ENCODE peak calls at places on chromosomes 5 and 9, in five cellular contexts. B is neuronal stem cell, X is NCI-H1092 treated with DMSO at 0.1 percent for 48 hours, H is adrenal gland, Q is EL. I is an unnamed sample.

GRCh38 chr9:126160067-126160853 is 166.4 kb upstream of the MVB12B start:
- DNase-seq in B (no peak), X (no peak), H (no peak), Q (no peak), I (no peak)

GRCh38 chr5:76765249-76765648 is 49.3 kb downstream of the F2R start:
- DNase-seq in B (no peak), X (no peak), H (no peak), Q (peak), I (no peak)

GRCh38 chr5:7886849-7887460 is 18.0 kb downstream of the MTRR start:
- DNase-seq in B (peak), X (peak), H (no peak), Q (peak), I (peak)

GRCh38 chr5:87300744-87301143 is 33.1 kb downstream of the RASA1 start:
- DNase-seq in B (no peak), X (no peak), H (peak), Q (peak), I (no peak)

GRCh38 chr5:38640012-38640395 is 83.6 kb upstream of the LIFR start:
- DNase-seq in B (no peak), X (no peak), H (no peak), Q (peak), I (no peak)

GRCh38 chr9:127061411-127061810 is 61.0 kb downstream of the ANGPTL2 start:
- DNase-seq in B (no peak), X (peak), H (no peak), Q (no peak), I (no peak)

GRCh38 chr5:124453221-124454032 is 293.0 kb downstream of the ZNF608 start:
- DNase-seq in B (no peak), X (no peak), H (no peak), Q (peak), I (no peak)

GRCh38 chr5:606526-607399 is 5.4 kb upstream of the CEP72 start:
- DNase-seq in B (no peak), X (no peak), H (peak), Q (no peak), I (no peak)

GRCh38 chr5:167920589-167920988 is 370.9 kb upstream of the WWC1 start:
- DNase-seq in B (no peak), X (no peak), H (no peak), Q (no peak), I (no peak)

GRCh38 chr9:95193067-95193466 is 124.4 kb downstream of the FANCC start:
- DNase-seq in B (no peak), X (no peak), H (no peak), Q (no peak), I (no peak)

GRCh38 chr5:58043607-58043945 is 416.3 kb downstream of the PLK2 start:
- DNase-seq in B (no peak), X (no peak), H (no peak), Q (no peak), I (no peak)

GRCh38 chr5:45578270-45578669 is 117.9 kb downstream of the HCN1 start:
- DNase-seq in B (no peak), X (no peak), H (no peak), Q (no peak), I (no peak)

GRCh38 chr5:96141749-96142148 is 180.1 kb upstream of the ELL2 start:
- DNase-seq in B (no peak), X (no peak), H (no peak), Q (peak), I (no peak)

GRCh38 chr9:119004618-119004990 is 364.6 kb downstream of the BRINP1 start:
- DNase-seq in B (no peak), X (no peak), H (peak), Q (peak), I (no peak)

GRCh38 chr9:90044263-90044662 is 439.5 kb downstream of the GADD45G start:
- DNase-seq in B (no peak), X (peak), H (no peak), Q (no peak), I (no peak)

GRCh38 chr9:28799876-28800275 is 1226.6 kb upstream of the C9orf72 start:
- DNase-seq in B (no peak), X (no peak), H (no peak), Q (no peak), I (no peak)

GRCh38 chr9:22416692-22417060 is 29.9 kb upstream of the DMRTA1 start:
- DNase-seq in B (no peak), X (no peak), H (no peak), Q (peak), I (no peak)

GRCh38 chr9:5389109-5389732 is 48.5 kb downstream of the PLGRKT start:
- DNase-seq in B (no peak), X (no peak), H (no peak), Q (peak), I (no peak)